ENCODE peak calls at places on chromosome 22, in four cellular contexts. K is HepG2, T is GM12878, M is K562. W is an unnamed sample.

GRCh38 chr22:40491990-40492631 is 121.7 kb downstream of the SGSM3 start:
- DNase-seq in K (no peak), T (peak), M (no peak), W (no peak)

GRCh38 chr22:41177626-41178424 is 27.3 kb upstream of the L3MBTL2 start:
- DNase-seq in K (no peak), M (no peak), T (no peak), W (no peak)

GRCh38 chr22:28978158-28978557 is 83.5 kb downstream of the C22orf31 start:
- DNase-seq in M (no peak), T (no peak), K (no peak), W (no peak)

GRCh38 chr22:47027766-47028165 is 265.3 kb downstream of the TBC1D22A start:
- DNase-seq in K (no peak), M (no peak), T (no peak), W (no peak)

GRCh38 chr22:19607198-19608113 is 83.2 kb upstream of the CLDN5 start:
- DNase-seq in M (peak), K (no peak), T (no peak), W (no peak)

GRCh38 chr22:37196539-37197450 is 8.7 kb upstream of the C1QTNF6 start:
- DNase-seq in K (peak), T (no peak), M (no peak), W (no peak)

GRCh38 chr22:40757071-40757470 is 62.1 kb downstream of the SLC25A17 start:
- DNase-seq in K (no peak), M (no peak), T (no peak), W (no peak)

GRCh38 chr22:29343313-29343805 is 27.9 kb upstream of the RASL10A start:
- DNase-seq in T (no peak), K (no peak), M (no peak), W (no peak)

GRCh38 chr22:46577361-46578249 is 40.2 kb upstream of the CELSR1 start:
- DNase-seq in T (no peak), K (no peak), M (peak), W (no peak)

GRCh38 chr22:47056776-47057470 is 294.5 kb downstream of the TBC1D22A start:
- DNase-seq in K (no peak), T (no peak), M (no peak), W (no peak)

GRCh38 chr22:24741357-24741756 is 33.2 kb downstream of the PIWIL3 start:
- DNase-seq in K (no peak), T (no peak), M (no peak), W (no peak)

GRCh38 chr22:30245985-30246901 is at the start of gene LIF:
- DNase-seq in M (peak), T (no peak), K (no peak), W (peak)

GRCh38 chr22:46339956-46340355 is 4.4 kb downstream of the TRMU start:
- DNase-seq in T (no peak), M (no peak), K (no peak), W (no peak)

GRCh38 chr22:41286639-41287091 is 678 bp upstream of the RANGAP1 start:
- DNase-seq in T (peak), K (peak), M (no peak), W (no peak)

GRCh38 chr22:35921777-35922176 is 106.8 kb downstream of the RBFOX2 start:
- DNase-seq in M (peak), K (peak), T (peak), W (peak)

GRCh38 chr22:41256898-41257260 is 16.1 kb upstream of the CHADL start:
- DNase-seq in T (no peak), M (no peak), K (no peak), W (no peak)

GRCh38 chr22:19565921-19566598 is 41.9 kb upstream of the CLDN5 start:
- DNase-seq in K (no peak), T (no peak), M (peak), W (no peak)

GRCh38 chr22:37563153-37564081 is 3.1 kb downstream of the CDC42EP1 start:
- DNase-seq in M (no peak), T (no peak), K (peak), W (no peak)

GRCh38 chr22:30206964-30207363 is 39.6 kb downstream of the LIF start:
- DNase-seq in K (peak), M (no peak), T (no peak), W (no peak)

GRCh38 chr22:26588749-26589366 is 1.1 kb downstream of the TPST2 start:
- DNase-seq in K (peak), M (no peak), T (no peak), W (no peak)

GRCh38 chr22:37283393-37283937 is 1.2 kb downstream of the CYTH4 start:
- DNase-seq in M (no peak), K (no peak), T (no peak), W (no peak)

GRCh38 chr22:36329217-36330078 is 58.3 kb downstream of the MYH9 start:
- DNase-seq in T (no peak), M (peak), K (peak), W (no peak)

GRCh38 chr22:29030618-29031235 is 30.9 kb downstream of the C22orf31 start:
- DNase-seq in K (peak), T (no peak), M (peak), W (peak)

GRCh38 chr22:40479126-40479800 is 108.9 kb downstream of the SGSM3 start:
- DNase-seq in M (no peak), K (no peak), T (no peak), W (no peak)

GRCh38 chr22:26606611-26607010 is 11.2 kb downstream of the CRYBB1 start:
- DNase-seq in T (no peak), K (no peak), M (peak), W (no peak)

GRCh38 chr22:46576556-46577351 is 39.3 kb upstream of the CELSR1 start:
- DNase-seq in K (no peak), M (peak), T (no peak), W (peak)

GRCh38 chr22:19663286-19663815 is 51.0 kb upstream of the SEPTIN5 start:
- DNase-seq in K (no peak), M (no peak), T (no peak), W (no peak)

GRCh38 chr22:37782340-37783168 is 25.2 kb upstream of the GCAT start:
- DNase-seq in K (peak), M (peak), T (no peak), W (no peak)

GRCh38 chr22:42432020-42432596 is at the start of gene NFAM1:
- DNase-seq in T (no peak), M (no peak), K (no peak), W (no peak)
- TF ChIP-seq SP1 in T (no peak), M (no peak), K (no peak), W (no peak)

GRCh38 chr22:43945632-43946390 is 9.4 kb upstream of the SAMM50 start:
- DNase-seq in T (no peak), K (peak), M (peak), W (peak)
- TF ChIP-seq TARDBP in T (no peak), K (no peak), M (no peak), W (no peak)

GRCh38 chr22:38947321-38948112 is 9.9 kb upstream of the APOBEC3A start:
- DNase-seq in T (no peak), K (no peak), M (no peak), W (no peak)
- TF ChIP-seq SP1 in T (no peak), K (no peak), M (no peak), W (no peak)

GRCh38 chr22:20782601-20783299 is 8.8 kb downstream of the SERPIND1 start:
- DNase-seq in M (no peak), T (no peak), K (no peak), W (no peak)
- TF ChIP-seq TARDBP in M (no peak), T (no peak), K (no peak), W (no peak)

GRCh38 chr22:50134481-50134880 is 36.0 kb upstream of the PANX2 start:
- DNase-seq in K (no peak), T (no peak), M (no peak), W (no peak)

GRCh38 chr22:50125029-50125428 is 35.2 kb downstream of the MOV10L1 start:
- DNase-seq in T (no peak), K (no peak), M (no peak), W (no peak)

GRCh38 chr22:50131894-50132293 is 38.6 kb upstream of the PANX2 start:
- DNase-seq in M (no peak), T (no peak), K (no peak), W (no peak)

DNA sequence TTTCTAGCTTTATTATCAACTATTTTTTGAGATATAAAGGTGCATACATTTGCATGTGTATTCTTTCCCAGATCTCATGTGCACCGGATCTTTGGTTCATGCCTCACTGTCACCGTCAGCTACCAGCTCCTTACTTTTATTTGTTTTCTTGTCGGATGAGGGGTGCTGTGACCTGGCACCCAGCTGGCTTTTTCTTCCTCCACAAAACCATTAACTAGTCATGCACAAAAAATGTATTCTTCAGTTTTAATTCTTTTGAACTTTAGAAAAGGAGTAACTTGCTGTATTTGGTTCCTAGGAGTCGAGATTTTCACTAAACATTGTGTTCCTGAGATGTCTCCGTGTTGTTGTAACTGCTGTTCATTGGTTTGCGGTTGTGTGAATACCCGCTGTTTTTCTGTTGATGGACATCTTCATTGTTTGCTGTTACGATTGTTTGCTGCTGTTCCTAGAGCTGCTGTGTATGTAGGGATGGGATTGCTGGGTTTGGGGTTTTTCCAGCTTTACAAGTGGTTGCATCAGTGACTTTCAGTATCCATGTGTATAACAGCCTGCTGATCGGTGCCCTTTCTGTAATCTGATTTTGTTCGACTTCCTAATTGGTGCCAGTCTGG is 39.4 kb downstream of the MOV10L1 start:
- DNase-seq in K (no peak), T (no peak), M (no peak), W (no peak)
- TF ChIP-seq SP1 in K (no peak), T (no peak), M (no peak), W (no peak)

GRCh38 chr22:45318168-45318557 is 8.4 kb downstream of the FAM118A start:
- DNase-seq in T (peak), M (peak), K (no peak), W (peak)

GRCh38 chr22:45321827-45322226 is 12.1 kb downstream of the FAM118A start:
- DNase-seq in K (no peak), T (no peak), M (no peak), W (no peak)

GRCh38 chr22:45318558-45319318 is 9.0 kb downstream of the FAM118A start:
- DNase-seq in T (peak), K (no peak), M (no peak), W (no peak)

GRCh38 chr22:45319319-45319675 is 9.6 kb downstream of the FAM118A start:
- DNase-seq in M (no peak), K (no peak), T (no peak), W (peak)

GRCh38 chr22:45320326-45320976 is 10.7 kb downstream of the FAM118A start:
- DNase-seq in T (no peak), M (no peak), K (no peak), W (no peak)
- TF ChIP-seq TARDBP in T (no peak), M (no peak), K (no peak), W (no peak)

DNA sequence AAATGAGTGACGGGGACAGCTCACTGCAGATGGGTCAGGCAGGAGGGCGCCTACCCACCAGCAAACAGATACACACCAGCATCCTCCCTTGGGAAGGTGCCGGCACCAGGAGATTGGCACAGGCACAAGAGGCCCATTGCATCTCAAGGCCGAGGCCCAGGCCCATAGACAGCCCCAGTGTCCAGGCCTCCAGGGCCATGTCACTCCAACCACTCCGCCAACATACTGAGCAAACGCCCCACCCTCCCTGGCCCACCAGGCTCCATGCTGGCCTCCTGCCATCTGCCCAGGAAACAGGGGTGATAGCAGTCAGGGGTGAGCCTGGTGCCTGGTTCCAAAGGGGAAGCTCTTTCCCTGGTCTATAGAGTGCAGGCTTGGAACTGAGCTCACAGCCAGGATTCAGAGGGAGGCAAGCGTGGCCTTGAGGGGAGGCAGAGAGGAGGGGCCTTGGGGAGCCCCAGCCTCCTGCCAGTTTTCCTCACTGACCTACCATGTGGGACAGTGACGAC is 34.7 kb downstream of the PISD start:
- DNase-seq in M (no peak), K (peak), T (no peak), W (no peak)
- TF ChIP-seq SP1 in M (no peak), K (no peak), T (no peak), W (no peak)

GRCh38 chr22:23074451-23074850 is 4.1 kb downstream of the GNAZ start:
- DNase-seq in K (no peak), T (no peak), M (no peak), W (no peak)
- TF ChIP-seq TARDBP in K (no peak), T (no peak), M (no peak), W (no peak)

GRCh38 chr22:48347311-48347710 is 1480.4 kb downstream of the BRD1 start:
- DNase-seq in M (no peak), K (no peak), T (no peak), W (no peak)
- TF ChIP-seq SP1 in M (no peak), K (no peak), T (no peak), W (no peak)